ENCODE peak calls at places on chromosomes 1 and 21, in four cellular contexts. D is HepG2, H is K562, U is GM12878. Q is an unnamed sample.

GRCh38 chr1:150613061-150613920 is 16.1 kb downstream of the ENSA start:
- DNase-seq in D (peak), H (peak), U (peak), Q (no peak)

GRCh38 chr1:59092126-59092525 is 204.8 kb upstream of the FGGY start:
- DNase-seq in D (no peak), H (no peak), U (no peak), Q (no peak)

GRCh38 chr1:37631039-37631428 is 3.7 kb downstream of the RSPO1 start:
- DNase-seq in D (no peak), H (no peak), U (no peak), Q (no peak)

GRCh38 chr1:179971563-179972496 is 17.2 kb downstream of the CEP350 start:
- DNase-seq in D (no peak), H (peak), U (no peak), Q (no peak)

GRCh38 chr21:38323721-38324591 is 67.2 kb downstream of the KCNJ15 start:
- DNase-seq in D (no peak), H (no peak), U (no peak), Q (no peak)

GRCh38 chr1:39816431-39817090 is 27.9 kb upstream of the BMP8B start:
- DNase-seq in D (peak), H (peak), U (peak), Q (peak)

GRCh38 chr1:43853161-43853921 is 80.3 kb upstream of the ARTN start:
- DNase-seq in D (no peak), H (no peak), U (peak), Q (peak)

GRCh38 chr21:18249542-18250152 is 5.0 kb downstream of the CHODL start:
- DNase-seq in D (no peak), H (no peak), U (no peak), Q (no peak)

GRCh38 chr1:228083871-228084278 is 1.4 kb downstream of the ARF1 start:
- DNase-seq in D (no peak), H (no peak), U (no peak), Q (no peak)

GRCh38 chr1:10900265-10900651 is 103.8 kb upstream of the CASZ1 start:
- DNase-seq in D (no peak), H (no peak), U (no peak), Q (no peak)

GRCh38 chr1:228154685-228155571 is 5.2 kb downstream of the GJC2 start:
- DNase-seq in D (no peak), H (no peak), U (no peak), Q (no peak)

GRCh38 chr1:18948913-18949688 is 7.4 kb downstream of the IFFO2 start:
- DNase-seq in D (peak), H (no peak), U (no peak), Q (no peak)

GRCh38 chr1:160177231-160177630 is 13.1 kb upstream of the CASQ1 start:
- DNase-seq in D (no peak), H (no peak), U (no peak), Q (no peak)

GRCh38 chr1:21508580-21509350 is 458 bp upstream of the ALPL start:
- DNase-seq in D (no peak), H (peak), U (no peak), Q (peak)

GRCh38 chr1:55170426-55170825 is 44.7 kb downstream of the USP24 start:
- DNase-seq in D (no peak), H (no peak), U (no peak), Q (no peak)

GRCh38 chr1:19648689-19649088 is 4.6 kb downstream of the NBL1 start:
- DNase-seq in D (peak), H (no peak), U (no peak), Q (peak)

GRCh38 chr1:222124602-222125001 is 382.7 kb upstream of the DUSP10 start:
- DNase-seq in D (no peak), H (no peak), U (no peak), Q (no peak)

GRCh38 chr1:109610609-109611307 is 8.7 kb downstream of the GNAT2 start:
- DNase-seq in D (no peak), H (no peak), U (no peak), Q (no peak)

GRCh38 chr1:162035241-162035640 is 11.6 kb upstream of the OLFML2B start:
- DNase-seq in D (peak), H (no peak), U (no peak), Q (no peak)

GRCh38 chr1:53410691-53411090 is 48.5 kb upstream of the DMRTB1 start:
- DNase-seq in D (no peak), H (no peak), U (no peak), Q (no peak)

GRCh38 chr1:199152676-199153075 is 513.8 kb downstream of the PTPRC start:
- DNase-seq in D (no peak), H (no peak), U (no peak), Q (no peak)

GRCh38 chr1:116150368-116150767 is 39.2 kb downstream of the MAB21L3 start:
- DNase-seq in D (no peak), H (no peak), U (no peak), Q (no peak)
- TF ChIP-seq SIN3A in D (no peak), H (no peak), U (no peak), Q (no peak)

GRCh38 chr21:32381571-32381970 is 11.2 kb downstream of the URB1 start:
- DNase-seq in D (no peak), H (no peak), U (no peak), Q (no peak)

GRCh38 chr21:32380940-32381339 is 11.9 kb downstream of the URB1 start:
- DNase-seq in D (no peak), H (no peak), U (no peak), Q (no peak)

GRCh38 chr21:32377991-32378390 is 14.8 kb downstream of the URB1 start:
- DNase-seq in D (no peak), H (no peak), U (no peak), Q (no peak)

GRCh38 chr21:32377506-32377905 is 15.3 kb downstream of the URB1 start:
- DNase-seq in D (no peak), H (no peak), U (no peak), Q (no peak)

GRCh38 chr21:32378956-32379355 is 13.9 kb downstream of the URB1 start:
- DNase-seq in D (no peak), H (no peak), U (no peak), Q (no peak)
- TF ChIP-seq NFIC in D (no peak), H (no peak), U (no peak), Q (no peak)

GRCh38 chr1:6249732-6250689 is 6.0 kb downstream of the HES3 start:
- DNase-seq in D (peak), H (peak), U (no peak), Q (no peak)
- TF ChIP-seq SIN3A in D (no peak), H (no peak), U (no peak), Q (no peak)

GRCh38 chr1:9691108-9691445 is 39.5 kb downstream of the PIK3CD start:
- DNase-seq in D (no peak), H (no peak), U (no peak), Q (no peak)
- TF ChIP-seq NFIC in D (no peak), H (no peak), U (no peak), Q (no peak)

DNA sequence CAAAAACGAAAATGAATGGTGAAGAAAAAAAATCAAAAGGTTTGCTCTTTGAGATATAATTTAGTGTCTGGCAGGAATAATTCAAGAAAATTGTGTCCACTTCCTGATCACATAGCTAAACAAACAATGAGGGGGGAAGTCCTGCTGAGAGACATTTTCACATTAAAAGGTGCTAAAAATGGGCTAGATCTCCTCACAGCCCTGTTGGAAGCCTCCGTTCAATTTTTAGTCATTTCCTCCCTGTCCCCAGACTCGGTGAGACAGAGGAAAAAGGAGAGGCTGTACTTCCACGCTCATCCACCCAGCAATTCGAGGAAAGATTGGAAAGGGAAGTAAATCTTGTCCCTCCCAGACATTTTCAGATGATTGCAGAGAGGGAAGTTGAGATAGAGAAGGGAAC is 103.7 kb downstream of the BARHL2 start:
- DNase-seq in D (no peak), H (no peak), U (no peak), Q (no peak)
- TF ChIP-seq SIN3A in D (no peak), H (no peak), U (no peak), Q (no peak)

GRCh38 chr1:101253976-101254660 is 17.3 kb downstream of the S1PR1 start:
- DNase-seq in D (no peak), H (no peak), U (no peak), Q (no peak)
- TF ChIP-seq NFIC in D (no peak), H (no peak), U (no peak), Q (no peak)

GRCh38 chr1:24363994-24364393 is 44.8 kb downstream of the GRHL3 start:
- DNase-seq in D (no peak), H (no peak), U (no peak), Q (no peak)

GRCh38 chr1:24362982-24363614 is 43.9 kb downstream of the GRHL3 start:
- DNase-seq in D (no peak), H (no peak), U (no peak), Q (no peak)

GRCh38 chr1:24364975-24365678 is 46.0 kb downstream of the GRHL3 start:
- DNase-seq in D (no peak), H (peak), U (peak), Q (peak)

GRCh38 chr1:24366707-24367106 is 46.9 kb downstream of the STPG1 start:
- DNase-seq in D (no peak), H (no peak), U (no peak), Q (no peak)

DNA sequence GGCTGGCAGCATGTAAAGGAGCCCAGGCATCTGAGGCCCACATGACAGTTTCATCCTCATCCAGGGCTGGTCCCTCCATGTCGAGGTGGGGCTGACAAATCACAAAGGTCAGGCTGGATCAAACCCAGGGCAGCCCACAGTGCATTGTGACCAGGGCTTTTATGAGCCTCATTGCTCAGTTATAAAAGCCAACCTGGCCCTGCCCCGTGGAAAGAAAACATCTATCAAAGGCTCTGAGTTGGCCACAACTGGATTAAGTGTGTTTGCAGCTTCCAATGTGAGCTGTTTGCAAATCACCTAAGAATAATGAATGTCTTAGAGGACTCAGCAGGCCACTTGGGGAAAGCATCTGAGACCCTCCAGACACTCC is 45.4 kb downstream of the GRHL3 start:
- DNase-seq in D (no peak), H (no peak), U (no peak), Q (no peak)
- TF ChIP-seq SIN3A in D (no peak), H (no peak), U (no peak), Q (no peak)

DNA sequence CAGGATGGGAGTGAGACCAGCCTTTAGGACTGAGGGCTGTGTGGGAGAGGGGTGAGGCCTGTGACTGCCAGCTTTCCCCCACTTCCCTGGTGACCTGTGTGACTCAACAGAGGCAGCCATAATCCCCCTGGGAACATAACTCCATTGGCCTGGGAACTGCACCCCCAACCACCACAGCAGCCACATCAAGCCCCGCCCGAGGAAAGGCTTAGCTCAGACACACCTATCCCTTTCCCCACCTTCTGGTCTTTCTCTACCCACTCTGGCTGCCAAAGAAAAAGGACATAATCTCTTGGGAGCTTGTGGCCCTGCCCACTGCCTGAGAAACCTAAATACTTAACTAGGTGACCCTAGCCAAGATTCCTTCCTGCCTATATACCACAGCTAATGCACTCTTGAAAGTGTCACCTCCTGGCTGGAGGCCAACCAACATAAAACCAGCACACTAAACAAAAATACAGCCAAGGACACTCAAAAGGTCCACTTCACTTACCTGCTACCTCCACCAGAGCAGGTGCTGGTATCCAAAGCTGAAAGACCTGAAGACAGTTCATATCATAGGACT is 406.6 kb upstream of the CAMK1G start:
- DNase-seq in D (no peak), H (no peak), U (no peak), Q (no peak)
- TF ChIP-seq NFIC in D (no peak), H (no peak), U (no peak), Q (no peak)

Q was measured in SK-N-SH.